ENCODE peak calls at places on chromosomes 13 and 19, in six cellular contexts. F is GM23338, I is HCT116, X is prostate gland, J is HepG2, K is SK-N-SH. L is an unnamed sample.

GRCh38 chr19:18098891-18099622 is 1.5 kb downstream of the MAST3 start:
- DNase-seq in F (peak), I (no peak), X (no peak), J (no peak), K (no peak), L (no peak)

GRCh38 chr19:52492991-52493470 is 34.4 kb upstream of the ZNF808 start:
- DNase-seq in F (peak), I (no peak), X (no peak), J (no peak), K (peak), L (no peak)

GRCh38 chr13:33728271-33729037 is 89.5 kb upstream of the RFC3 start:
- DNase-seq in F (no peak), I (no peak), X (no peak), J (no peak), K (no peak), L (peak)

GRCh38 chr13:36163809-36164308 is 32.7 kb upstream of the DCLK1 start:
- DNase-seq in F (peak), I (no peak), X (no peak), J (no peak), K (peak), L (peak)

GRCh38 chr13:41577437-41577836 is 120.1 kb downstream of the RGCC start:
- DNase-seq in F (no peak), I (no peak), X (no peak), J (no peak), K (no peak), L (peak)

GRCh38 chr13:63625869-63626268 is 2210.2 kb upstream of the PCDH20 start:
- DNase-seq in F (peak), I (no peak), X (no peak), J (no peak), K (no peak), L (no peak)

GRCh38 chr19:39937094-39937493 is 2.7 kb upstream of the FCGBP start:
- DNase-seq in F (no peak), I (no peak), X (no peak), J (no peak), K (no peak), L (no peak)

GRCh38 chr13:108083056-108083455 is 132.3 kb downstream of the LIG4 start:
- DNase-seq in F (peak), I (no peak), X (no peak), J (no peak), K (no peak), L (no peak)

GRCh38 chr19:10812196-10812595 is 23.8 kb downstream of the TMED1 start:
- DNase-seq in F (peak), I (no peak), X (no peak), J (no peak), K (no peak), L (no peak)

GRCh38 chr13:27788271-27788670 is 4.0 kb upstream of the GSX1 start:
- DNase-seq in F (no peak), I (no peak), X (no peak), J (no peak), K (no peak), L (no peak)

GRCh38 chr19:34088292-34088691 is 84.0 kb upstream of the LSM14A start:
- DNase-seq in F (no peak), I (no peak), X (no peak), J (no peak), K (no peak), L (no peak)

GRCh38 chr19:55579766-55580621 is 654 bp downstream of the ZNF579 start:
- DNase-seq in F (peak), I (no peak), X (no peak), J (peak), K (peak), L (no peak)

GRCh38 chr13:67554296-67554695 is 324.2 kb upstream of the PCDH9 start:
- DNase-seq in F (no peak), I (no peak), X (no peak), J (no peak), K (no peak), L (no peak)

GRCh38 chr13:83162493-83162892 is 719.8 kb downstream of the SLITRK1 start:
- DNase-seq in F (peak), I (no peak), X (no peak), J (no peak), K (no peak), L (no peak)

GRCh38 chr13:66492479-66492878 is 737.7 kb downstream of the PCDH9 start:
- DNase-seq in F (peak), I (peak), X (no peak), J (peak), K (peak), L (no peak)

GRCh38 chr19:13146763-13147563 is 3.2 kb downstream of the STX10 start:
- DNase-seq in F (no peak), I (no peak), X (no peak), J (no peak), K (peak), L (no peak)

GRCh38 chr19:35714601-35715354 is 3.0 kb upstream of the KMT2B start:
- DNase-seq in F (peak), I (no peak), X (no peak), J (peak), K (no peak), L (no peak)

GRCh38 chr13:23107665-23108064 is 73.1 kb upstream of the SGCG start:
- DNase-seq in F (no peak), I (no peak), X (no peak), J (no peak), K (no peak), L (no peak)

GRCh38 chr19:633068-633785 is at the start of gene POLRMT:
- DNase-seq in F (peak), I (peak), X (peak), J (peak), K (peak), L (peak)

GRCh38 chr19:13859361-13859880 is 17.5 kb upstream of the NANOS3 start:
- DNase-seq in F (no peak), I (no peak), X (no peak), J (no peak), K (peak), L (no peak)

GRCh38 chr13:44068737-44069136 is 189.0 kb downstream of the LACC1 start:
- DNase-seq in F (peak), I (peak), X (no peak), J (no peak), K (no peak), L (no peak)

GRCh38 chr19:29467824-29468401 is 57.9 kb upstream of the VSTM2B start:
- DNase-seq in F (peak), I (peak), X (no peak), J (peak), K (peak), L (no peak)

GRCh38 chr13:40694426-40694825 is 28.0 kb upstream of the FOXO1 start:
- DNase-seq in F (no peak), I (no peak), X (no peak), J (no peak), K (no peak), L (no peak)

GRCh38 chr19:49390978-49391304 is 2.9 kb downstream of the KASH5 start:
- DNase-seq in F (no peak), I (no peak), X (no peak), J (no peak), K (no peak), L (no peak)

GRCh38 chr19:31300406-31300805 is 48.8 kb downstream of the TSHZ3 start:
- DNase-seq in F (no peak), I (no peak), X (no peak), J (no peak), K (no peak), L (peak)

GRCh38 chr13:111791131-111791530 is 275.8 kb upstream of the SOX1 start:
- DNase-seq in F (no peak), I (no peak), X (no peak), J (no peak), K (no peak), L (no peak)

GRCh38 chr13:77207943-77208342 is 119.0 kb downstream of the MYCBP2 start:
- DNase-seq in F (peak), I (no peak), X (no peak), J (no peak), K (no peak), L (no peak)

GRCh38 chr13:55815458-55816033 is 1325.2 kb upstream of the PRR20A start:
- DNase-seq in F (no peak), I (no peak), X (no peak), J (no peak), K (no peak), L (no peak)

GRCh38 chr13:83709751-83710515 is 172.3 kb downstream of the SLITRK1 start:
- DNase-seq in F (no peak), I (no peak), X (no peak), J (no peak), K (no peak), L (no peak)

GRCh38 chr13:114231886-114232285 is 2.8 kb upstream of the CDC16 start:
- DNase-seq in F (no peak), I (no peak), X (no peak), J (no peak), K (no peak), L (no peak)

DNA sequence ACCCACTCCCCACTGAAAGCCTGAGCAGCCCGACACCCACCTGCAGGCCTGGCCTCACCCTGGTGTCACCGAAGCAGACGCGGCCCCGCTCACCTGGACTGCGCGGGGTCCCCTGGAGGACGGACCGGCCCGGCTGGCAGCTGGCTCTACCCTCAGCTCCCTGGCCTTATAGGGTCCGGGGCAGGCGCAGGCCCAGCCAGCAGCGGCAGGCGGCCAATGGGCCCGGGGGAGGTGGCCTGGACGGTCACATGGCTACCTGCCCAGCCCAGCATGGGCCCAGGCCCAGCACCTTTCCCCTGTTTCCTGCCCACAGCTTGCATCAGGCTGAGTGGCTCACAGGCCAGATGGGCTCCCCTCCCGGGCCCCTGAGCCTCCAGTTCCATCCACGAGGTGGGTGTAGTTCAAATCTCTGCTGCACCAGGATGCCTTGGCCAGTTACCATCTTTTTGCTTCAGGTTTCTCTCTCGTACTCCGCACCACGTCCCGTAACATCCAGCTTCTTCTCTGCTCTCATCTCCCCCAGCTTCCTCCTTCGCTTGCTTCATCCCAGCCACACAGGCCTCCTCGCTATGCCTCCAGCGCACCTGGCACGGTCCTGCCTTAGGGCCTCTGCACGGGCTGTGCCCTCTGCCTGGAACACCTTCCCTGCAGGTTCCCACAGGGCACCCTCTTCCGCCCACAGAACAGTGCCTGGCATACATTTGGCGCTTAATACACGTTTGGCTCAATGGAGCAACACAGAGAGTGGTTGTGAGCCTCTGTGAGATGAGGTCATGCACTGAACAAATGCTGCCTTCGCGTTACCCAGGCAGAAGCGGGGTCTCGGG is at the start of gene PLIN4:
- DNase-seq in F (peak), I (no peak), X (peak), J (peak), K (no peak), L (peak)
- TF ChIP-seq POLR2AphosphoS5 in F (no peak), I (no peak), X (peak), J (peak), K (no peak), L (peak)

GRCh38 chr19:58563823-58564222 is 5.4 kb upstream of the UBE2M start:
- DNase-seq in F (no peak), I (no peak), X (no peak), J (no peak), K (peak), L (peak)

GRCh38 chr19:58563034-58563573 is 4.7 kb upstream of the UBE2M start:
- DNase-seq in F (peak), I (no peak), X (no peak), J (no peak), K (peak), L (peak)

GRCh38 chr19:58560921-58561320 is 2.5 kb upstream of the UBE2M start:
- DNase-seq in F (no peak), I (no peak), X (no peak), J (no peak), K (no peak), L (peak)

GRCh38 chr19:58561373-58562125 is 3.1 kb upstream of the UBE2M start:
- DNase-seq in F (no peak), I (no peak), X (no peak), J (no peak), K (no peak), L (no peak)

DNA sequence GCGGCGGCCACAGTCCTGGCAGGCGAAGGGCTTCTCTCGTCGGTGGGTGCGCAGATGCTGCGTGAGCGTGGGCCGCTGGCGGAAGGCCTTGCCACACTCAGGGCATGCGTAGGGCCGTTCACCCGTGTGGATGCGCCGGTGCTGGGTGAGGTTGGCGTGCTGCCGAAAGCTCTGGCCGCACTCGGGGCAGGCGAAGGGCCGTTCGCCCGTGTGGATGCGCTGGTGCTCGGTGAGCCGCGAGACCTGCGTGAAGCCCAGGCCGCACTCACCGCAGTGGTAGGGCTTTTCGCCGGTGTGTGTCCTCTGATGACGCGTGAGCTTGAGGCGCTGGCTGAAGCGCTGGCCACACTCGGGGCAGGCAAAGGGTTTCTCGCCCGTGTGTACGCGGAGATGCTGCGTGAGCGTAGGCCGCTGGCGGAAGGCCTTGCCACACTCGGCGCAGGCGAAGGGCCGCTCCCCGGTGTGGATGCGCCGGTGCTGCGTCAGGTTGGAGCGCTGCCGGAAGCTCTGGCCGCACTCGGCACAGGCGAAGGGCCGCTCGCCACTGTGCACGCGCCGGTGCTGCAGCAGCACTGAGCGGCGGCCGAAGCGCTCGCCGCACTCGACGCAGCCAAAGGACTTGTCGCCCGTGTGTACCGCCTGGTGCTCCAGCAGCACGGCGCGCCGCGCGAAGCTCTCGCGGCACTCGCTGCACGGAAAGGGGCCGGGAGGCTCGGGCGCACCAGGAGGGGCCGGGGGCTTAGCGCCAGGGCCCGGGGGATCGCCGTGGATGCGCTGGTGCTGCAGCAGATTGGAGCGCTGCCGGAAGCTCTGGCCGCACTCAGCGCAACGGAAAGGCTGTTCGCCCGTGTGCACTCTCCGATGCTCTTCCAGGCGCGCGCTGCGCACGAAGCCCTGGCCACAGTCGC is 4.0 kb upstream of the UBE2M start:
- DNase-seq in F (peak), I (no peak), X (no peak), J (no peak), K (peak), L (peak)
- TF ChIP-seq POLR2AphosphoS5 in F (peak), I (no peak), X (no peak), J (no peak), K (peak), L (peak)

GRCh38 chr19:16628984-16629691 is 1.1 kb upstream of the MED26 start:
- DNase-seq in F (peak), I (no peak), X (no peak), J (no peak), K (peak), L (peak)
- TF ChIP-seq POLR2AphosphoS5 in F (no peak), I (peak), X (peak), J (no peak), K (peak), L (peak)

GRCh38 chr13:99967884-99968520 is 3.6 kb downstream of the ZIC5 start:
- DNase-seq in F (peak), I (no peak), X (no peak), J (no peak), K (peak), L (peak)

GRCh38 chr13:99969368-99969933 is 2.1 kb downstream of the ZIC5 start:
- DNase-seq in F (no peak), I (no peak), X (no peak), J (no peak), K (peak), L (no peak)

GRCh38 chr13:99965329-99966000 is 6.1 kb downstream of the ZIC5 start:
- DNase-seq in F (no peak), I (no peak), X (no peak), J (no peak), K (no peak), L (peak)

GRCh38 chr13:99968521-99969367 is 2.8 kb downstream of the ZIC5 start:
- DNase-seq in F (peak), I (no peak), X (no peak), J (no peak), K (peak), L (peak)

GRCh38 chr13:99967498-99967883 is 4.1 kb downstream of the ZIC5 start:
- DNase-seq in F (no peak), I (no peak), X (no peak), J (no peak), K (peak), L (no peak)
- TF ChIP-seq POLR2AphosphoS5 in F (peak), I (no peak), X (no peak), J (no peak), K (no peak), L (no peak)

GRCh38 chr13:110254151-110254679 is 52.7 kb downstream of the COL4A1 start:
- DNase-seq in F (no peak), I (no peak), X (no peak), J (no peak), K (no peak), L (no peak)
- TF ChIP-seq POLR2AphosphoS5 in F (no peak), I (no peak), X (no peak), J (no peak), K (no peak), L (no peak)

DNA sequence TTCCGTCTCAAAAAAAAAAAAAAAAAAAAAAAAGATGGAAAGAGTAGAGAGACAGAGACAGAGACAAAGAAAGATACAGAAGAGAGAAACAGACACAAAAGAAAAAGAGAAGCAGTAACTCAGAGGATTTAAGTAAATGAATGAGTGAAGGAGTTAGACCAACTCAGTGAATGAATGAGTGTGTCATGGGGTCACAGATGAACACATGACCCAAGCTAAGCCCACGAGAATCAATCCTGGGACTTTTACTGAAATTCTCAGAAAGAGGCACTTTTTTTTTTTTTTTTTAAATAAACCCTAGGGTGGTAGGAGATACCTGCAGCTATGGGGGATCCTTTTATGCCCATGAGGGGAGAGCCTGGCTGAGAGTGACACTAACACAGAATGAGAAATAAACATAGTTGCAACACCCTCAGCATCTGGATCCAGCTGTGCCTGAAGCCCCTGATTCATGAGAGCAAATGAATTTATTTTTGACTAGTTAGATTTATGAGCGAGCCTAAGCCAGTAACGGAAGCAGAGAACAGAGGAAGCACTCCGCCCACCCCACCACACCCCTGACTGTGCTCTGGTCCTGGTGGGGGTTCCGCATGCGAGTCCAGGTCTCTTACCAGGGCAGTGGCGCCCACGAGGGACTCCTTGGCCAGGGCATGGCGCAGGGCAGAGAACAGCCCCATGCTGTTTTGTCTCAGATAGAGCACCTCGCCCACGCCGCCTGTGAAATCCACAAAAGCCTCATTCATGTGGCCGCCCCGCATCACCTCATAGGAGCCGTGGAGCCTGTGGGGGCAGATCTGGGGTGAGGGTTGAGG is 4.6 kb downstream of the CAPN12 start:
- DNase-seq in F (no peak), I (no peak), X (no peak), J (no peak), K (peak), L (no peak)
- TF ChIP-seq POLR2AphosphoS5 in F (no peak), I (no peak), X (no peak), J (no peak), K (no peak), L (no peak)

GRCh38 chr13:51240178-51240577 is 18.0 kb downstream of the FAM124A start:
- DNase-seq in F (no peak), I (no peak), X (no peak), J (no peak), K (no peak), L (no peak)
- TF ChIP-seq POLR2AphosphoS5 in F (no peak), I (no peak), X (peak), J (no peak), K (no peak), L (peak)

GRCh38 chr13:21033224-21033855 is 28.0 kb downstream of the LATS2 start:
- DNase-seq in F (no peak), I (no peak), X (peak), J (no peak), K (no peak), L (peak)
- TF ChIP-seq POLR2AphosphoS5 in F (no peak), I (no peak), X (peak), J (no peak), K (no peak), L (peak)

GRCh38 chr19:2962018-2962670 is 15.2 kb upstream of the TLE6 start:
- DNase-seq in F (peak), I (peak), X (peak), J (peak), K (peak), L (no peak)
- TF ChIP-seq POLR2AphosphoS5 in F (no peak), I (no peak), X (peak), J (no peak), K (no peak), L (no peak)